ENCODE peak calls at places on chromosomes 3 and 15, in seven cellular contexts. One of them, this sample, is unnamed.

GRCh38 chr3:105606052-105606451 is 239.3 kb downstream of the ALCAM start:
- DNase-seq in left lung: no peak
- DNase-seq in sigmoid colon: no peak
- DNase-seq in stomach: no peak
- DNase-seq in CD4-positive, CD25-positive, alpha-beta regulatory T cell: no peak
- DNase-seq in fibroblast of lung: peak
- DNase-seq in CD8-positive, alpha-beta T cell: no peak
- DNase-seq in this sample: no peak

GRCh38 chr15:81007428-81008064 is 6.8 kb downstream of the TLNRD1 start:
- DNase-seq in left lung: no peak
- DNase-seq in sigmoid colon: no peak
- DNase-seq in stomach: no peak
- DNase-seq in CD4-positive, CD25-positive, alpha-beta regulatory T cell: no peak
- DNase-seq in fibroblast of lung: no peak
- DNase-seq in CD8-positive, alpha-beta T cell: no peak
- DNase-seq in this sample: no peak

GRCh38 chr15:76190070-76190564 is 121.2 kb downstream of the ETFA start:
- DNase-seq in left lung: no peak
- DNase-seq in sigmoid colon: no peak
- DNase-seq in stomach: no peak
- DNase-seq in CD4-positive, CD25-positive, alpha-beta regulatory T cell: no peak
- DNase-seq in fibroblast of lung: no peak
- DNase-seq in CD8-positive, alpha-beta T cell: no peak
- DNase-seq in this sample: no peak

GRCh38 chr15:72859023-72859756 is 75.6 kb upstream of the ADPGK start:
- DNase-seq in left lung: no peak
- DNase-seq in sigmoid colon: no peak
- DNase-seq in stomach: no peak
- DNase-seq in CD4-positive, CD25-positive, alpha-beta regulatory T cell: no peak
- DNase-seq in fibroblast of lung: no peak
- DNase-seq in CD8-positive, alpha-beta T cell: no peak
- DNase-seq in this sample: no peak

GRCh38 chr3:114741066-114741465 is 406.0 kb downstream of the ZBTB20 start:
- DNase-seq in left lung: no peak
- DNase-seq in sigmoid colon: no peak
- DNase-seq in stomach: no peak
- DNase-seq in CD4-positive, CD25-positive, alpha-beta regulatory T cell: no peak
- DNase-seq in fibroblast of lung: peak
- DNase-seq in CD8-positive, alpha-beta T cell: no peak
- DNase-seq in this sample: no peak

GRCh38 chr15:33700695-33701303 is 267.5 kb upstream of the CHRM5 start:
- DNase-seq in left lung: peak
- DNase-seq in sigmoid colon: peak
- DNase-seq in stomach: peak
- DNase-seq in CD4-positive, CD25-positive, alpha-beta regulatory T cell: peak
- DNase-seq in fibroblast of lung: peak
- DNase-seq in CD8-positive, alpha-beta T cell: peak
- DNase-seq in this sample: peak

GRCh38 chr3:29605845-29606244 is 325.0 kb downstream of the RBMS3 start:
- DNase-seq in left lung: no peak
- DNase-seq in sigmoid colon: no peak
- DNase-seq in stomach: no peak
- DNase-seq in CD4-positive, CD25-positive, alpha-beta regulatory T cell: no peak
- DNase-seq in fibroblast of lung: peak
- DNase-seq in CD8-positive, alpha-beta T cell: no peak
- DNase-seq in this sample: no peak

GRCh38 chr3:109355625-109356441 is 18.5 kb upstream of the DPPA4 start:
- DNase-seq in left lung: no peak
- DNase-seq in sigmoid colon: no peak
- DNase-seq in stomach: no peak
- DNase-seq in CD4-positive, CD25-positive, alpha-beta regulatory T cell: no peak
- DNase-seq in fibroblast of lung: no peak
- DNase-seq in CD8-positive, alpha-beta T cell: no peak
- DNase-seq in this sample: no peak

GRCh38 chr15:40340740-40341400 is at the start of gene CCDC9B:
- DNase-seq in left lung: peak
- DNase-seq in sigmoid colon: peak
- DNase-seq in stomach: peak
- DNase-seq in CD4-positive, CD25-positive, alpha-beta regulatory T cell: no peak
- DNase-seq in fibroblast of lung: peak
- DNase-seq in CD8-positive, alpha-beta T cell: no peak
- DNase-seq in this sample: peak

GRCh38 chr3:117191245-117191644 is 481.7 kb downstream of the TUSC7 start:
- DNase-seq in left lung: no peak
- DNase-seq in sigmoid colon: no peak
- DNase-seq in stomach: no peak
- DNase-seq in CD4-positive, CD25-positive, alpha-beta regulatory T cell: no peak
- DNase-seq in fibroblast of lung: no peak
- DNase-seq in CD8-positive, alpha-beta T cell: no peak
- DNase-seq in this sample: no peak
- H3K27ac ChIP-seq in left lung: no peak
- H3K27ac ChIP-seq in sigmoid colon: no peak
- H3K27ac ChIP-seq in stomach: no peak
- H3K27ac ChIP-seq in CD4-positive, CD25-positive, alpha-beta regulatory T cell: no peak
- H3K27ac ChIP-seq in fibroblast of lung: no peak
- H3K27ac ChIP-seq in CD8-positive, alpha-beta T cell: no peak
- H3K27ac ChIP-seq in this sample: no peak

DNA sequence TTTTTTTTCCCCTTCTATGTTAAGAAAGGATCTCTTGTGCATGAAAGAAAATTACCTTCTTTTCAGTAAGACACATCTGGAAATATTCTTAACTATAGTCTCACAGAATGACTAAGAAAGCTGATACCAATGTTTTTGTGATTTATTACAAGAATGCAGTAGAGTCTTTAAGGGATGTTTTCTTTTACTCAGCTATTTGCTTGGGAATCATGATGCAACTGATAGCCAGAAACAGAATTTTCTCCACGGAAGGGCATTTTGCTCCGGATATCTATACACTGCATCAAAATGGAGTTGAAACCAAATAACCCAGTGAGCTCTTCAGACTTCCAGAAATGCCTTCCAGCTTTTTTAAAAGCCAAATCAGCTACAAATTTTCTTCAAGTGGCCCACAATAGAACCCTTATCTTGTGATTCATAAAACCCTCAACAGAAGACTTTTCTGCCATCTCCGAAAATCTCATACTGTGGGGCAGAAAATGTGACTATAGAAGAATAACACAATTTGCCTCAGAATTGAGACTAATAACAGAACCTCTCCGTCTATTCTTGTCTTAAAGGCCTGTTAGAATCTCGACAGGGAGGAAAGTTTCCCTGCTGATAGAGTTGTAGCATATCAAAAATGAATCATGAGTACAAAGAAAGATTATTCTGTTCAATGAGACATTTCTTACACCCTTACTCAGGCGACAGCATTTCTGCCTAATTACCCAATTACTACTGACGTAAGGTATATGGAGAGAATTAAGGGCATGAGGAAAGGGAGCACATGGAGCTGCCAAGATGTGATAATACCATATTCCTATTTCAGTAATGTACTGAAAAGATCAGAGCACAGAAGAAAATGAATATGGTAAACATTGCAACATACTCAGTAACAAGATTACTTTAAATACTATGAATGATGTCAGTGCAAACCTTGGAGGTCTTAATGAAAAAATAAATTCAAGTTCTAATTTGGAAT is 900.1 kb downstream of the ROBO1 start:
- DNase-seq in left lung: no peak
- DNase-seq in sigmoid colon: no peak
- DNase-seq in stomach: no peak
- DNase-seq in CD4-positive, CD25-positive, alpha-beta regulatory T cell: no peak
- DNase-seq in fibroblast of lung: peak
- DNase-seq in CD8-positive, alpha-beta T cell: no peak
- DNase-seq in this sample: no peak
- H3K27ac ChIP-seq in left lung: no peak
- H3K27ac ChIP-seq in sigmoid colon: no peak
- H3K27ac ChIP-seq in stomach: no peak
- H3K27ac ChIP-seq in CD4-positive, CD25-positive, alpha-beta regulatory T cell: no peak
- H3K27ac ChIP-seq in fibroblast of lung: no peak
- H3K27ac ChIP-seq in CD8-positive, alpha-beta T cell: no peak
- H3K27ac ChIP-seq in this sample: no peak

GRCh38 chr3:184160456-184160855 is 5.3 kb downstream of the DVL3 start:
- DNase-seq in left lung: no peak
- DNase-seq in sigmoid colon: no peak
- DNase-seq in stomach: no peak
- DNase-seq in CD4-positive, CD25-positive, alpha-beta regulatory T cell: no peak
- DNase-seq in fibroblast of lung: peak
- DNase-seq in CD8-positive, alpha-beta T cell: no peak
- DNase-seq in this sample: no peak
- H3K27ac ChIP-seq in left lung: peak
- H3K27ac ChIP-seq in sigmoid colon: peak
- H3K27ac ChIP-seq in stomach: peak
- H3K27ac ChIP-seq in CD4-positive, CD25-positive, alpha-beta regulatory T cell: no peak
- H3K27ac ChIP-seq in fibroblast of lung: peak
- H3K27ac ChIP-seq in CD8-positive, alpha-beta T cell: no peak
- H3K27ac ChIP-seq in this sample: peak

GRCh38 chr15:64846246-64846645 is 4.5 kb downstream of the PLEKHO2 start:
- DNase-seq in left lung: no peak
- DNase-seq in sigmoid colon: peak
- DNase-seq in stomach: no peak
- DNase-seq in CD4-positive, CD25-positive, alpha-beta regulatory T cell: no peak
- DNase-seq in fibroblast of lung: no peak
- DNase-seq in CD8-positive, alpha-beta T cell: no peak
- DNase-seq in this sample: no peak

GRCh38 chr15:64845826-64846225 is 4.1 kb downstream of the PLEKHO2 start:
- DNase-seq in left lung: no peak
- DNase-seq in sigmoid colon: peak
- DNase-seq in stomach: no peak
- DNase-seq in CD4-positive, CD25-positive, alpha-beta regulatory T cell: no peak
- DNase-seq in fibroblast of lung: no peak
- DNase-seq in CD8-positive, alpha-beta T cell: no peak
- DNase-seq in this sample: peak

GRCh38 chr15:64847016-64847415 is 5.3 kb downstream of the PLEKHO2 start:
- DNase-seq in left lung: no peak
- DNase-seq in sigmoid colon: peak
- DNase-seq in stomach: no peak
- DNase-seq in CD4-positive, CD25-positive, alpha-beta regulatory T cell: no peak
- DNase-seq in fibroblast of lung: no peak
- DNase-seq in CD8-positive, alpha-beta T cell: no peak
- DNase-seq in this sample: no peak

GRCh38 chr15:64847876-64848716 is 6.4 kb downstream of the PLEKHO2 start:
- DNase-seq in left lung: no peak
- DNase-seq in sigmoid colon: peak
- DNase-seq in stomach: no peak
- DNase-seq in CD4-positive, CD25-positive, alpha-beta regulatory T cell: no peak
- DNase-seq in fibroblast of lung: no peak
- DNase-seq in CD8-positive, alpha-beta T cell: no peak
- DNase-seq in this sample: peak

GRCh38 chr15:64847448-64847847 is 5.7 kb downstream of the PLEKHO2 start:
- DNase-seq in left lung: no peak
- DNase-seq in sigmoid colon: peak
- DNase-seq in stomach: no peak
- DNase-seq in CD4-positive, CD25-positive, alpha-beta regulatory T cell: no peak
- DNase-seq in fibroblast of lung: no peak
- DNase-seq in CD8-positive, alpha-beta T cell: no peak
- DNase-seq in this sample: peak
- H3K27ac ChIP-seq in left lung: no peak
- H3K27ac ChIP-seq in sigmoid colon: peak
- H3K27ac ChIP-seq in stomach: peak
- H3K27ac ChIP-seq in CD4-positive, CD25-positive, alpha-beta regulatory T cell: no peak
- H3K27ac ChIP-seq in fibroblast of lung: no peak
- H3K27ac ChIP-seq in CD8-positive, alpha-beta T cell: no peak
- H3K27ac ChIP-seq in this sample: no peak